ENCODE peak calls at places on chromosome 6, in four cellular contexts. P, C, R and F are unnamed samples.

GRCh38 chr6:51855310-51856082 is 231.9 kb downstream of the PKHD1 start:
- DNase-seq in P (peak), R (peak), C (peak), F (peak)

GRCh38 chr6:129544892-129545612 is 164.9 kb downstream of the ARHGAP18 start:
- DNase-seq in P (no peak), R (no peak), C (no peak), F (no peak)

GRCh38 chr6:52503853-52504777 is 72.7 kb downstream of the TRAM2 start:
- DNase-seq in R (peak), C (peak), P (peak), F (peak)

GRCh38 chr6:18280084-18280483 is 15.8 kb upstream of the DEK start:
- DNase-seq in R (no peak), C (no peak), P (no peak), F (no peak)

GRCh38 chr6:111912904-111913303 is 39.7 kb upstream of the FYN start:
- DNase-seq in P (no peak), R (no peak), C (no peak), F (no peak)

GRCh38 chr6:116405663-116406329 is 35.0 kb downstream of the DSE start:
- DNase-seq in P (no peak), R (no peak), C (no peak), F (peak)

GRCh38 chr6:123515715-123516114 is 121.0 kb downstream of the TRDN start:
- DNase-seq in R (no peak), P (no peak), C (no peak), F (no peak)

GRCh38 chr6:81704700-81705099 is 47.8 kb downstream of the TENT5A start:
- DNase-seq in P (no peak), C (no peak), R (no peak), F (no peak)

GRCh38 chr6:1364791-1365190 is 24.6 kb upstream of the FOXF2 start:
- DNase-seq in C (no peak), R (no peak), P (no peak), F (no peak)

GRCh38 chr6:149921361-149921760 is 1.6 kb downstream of the RAET1G start:
- DNase-seq in R (no peak), P (no peak), C (no peak), F (no peak)

GRCh38 chr6:134090591-134090990 is 38.2 kb upstream of the SLC2A12 start:
- DNase-seq in C (no peak), R (no peak), P (no peak), F (no peak)

GRCh38 chr6:39333626-39334025 is 11.1 kb upstream of the KCNK16 start:
- DNase-seq in P (no peak), R (no peak), C (no peak), F (no peak)

GRCh38 chr6:32108094-32108627 is 977 bp downstream of the TNXB start:
- DNase-seq in C (no peak), R (peak), P (peak), F (peak)

GRCh38 chr6:157964139-157964538 is 17.5 kb upstream of the SYNJ2 start:
- DNase-seq in P (peak), C (no peak), R (no peak), F (peak)

GRCh38 chr6:13534536-13534935 is 39.9 kb upstream of the SIRT5 start:
- DNase-seq in P (no peak), C (no peak), R (no peak), F (no peak)

GRCh38 chr6:143761103-143761502 is 82.0 kb upstream of the LTV1 start:
- DNase-seq in R (no peak), P (no peak), C (no peak), F (no peak)
- TF ChIP-seq RCOR1 in R (no peak), P (no peak), C (no peak), F (no peak)

DNA sequence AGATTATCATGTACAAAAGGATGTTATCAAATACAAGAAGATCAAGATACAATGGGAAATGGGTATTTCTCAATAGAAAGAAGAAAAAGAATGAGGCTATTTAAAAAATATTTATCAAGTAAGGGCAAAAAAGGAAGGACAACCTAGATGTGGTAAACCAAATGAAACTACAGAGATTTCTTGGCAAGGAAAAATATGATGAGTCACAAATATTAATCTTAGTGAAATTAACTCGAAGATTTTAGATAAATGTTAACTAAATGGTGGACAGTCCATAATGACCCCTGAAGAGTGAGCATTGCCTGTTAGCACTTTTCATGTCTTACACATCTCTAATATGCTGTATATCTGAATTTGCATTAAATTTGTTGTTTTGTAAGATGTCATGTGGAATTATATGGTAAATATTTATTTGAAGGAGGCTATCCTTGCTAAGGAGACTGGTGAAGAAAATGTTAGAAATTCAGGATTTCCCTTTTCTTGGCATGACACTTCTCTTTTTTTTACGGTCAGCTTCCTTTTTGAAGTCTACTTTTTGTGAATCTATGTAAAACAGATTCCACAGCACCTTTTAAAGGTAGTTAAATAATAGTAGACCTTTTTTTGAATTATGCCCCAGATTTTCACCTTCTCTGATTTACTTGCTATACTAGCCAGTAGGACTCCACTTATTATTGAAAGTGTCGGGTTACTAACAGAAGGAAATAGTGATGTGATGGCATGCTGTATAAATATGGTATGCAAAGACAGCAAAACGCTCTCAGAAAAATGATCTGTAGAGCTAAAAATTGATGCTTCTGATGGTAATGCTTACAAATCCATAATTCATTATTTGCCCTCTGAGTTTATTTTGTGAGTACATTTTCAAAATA is 120.5 kb downstream of the HIVEP1 start:
- DNase-seq in R (no peak), C (no peak), P (no peak), F (peak)
- TF ChIP-seq RCOR1 in R (no peak), C (no peak), P (no peak), F (no peak)

GRCh38 chr6:132076452-132076851 is 125.3 kb upstream of the CCN2 start:
- DNase-seq in P (no peak), C (no peak), R (no peak), F (no peak)

GRCh38 chr6:132072831-132073230 is 121.7 kb upstream of the CCN2 start:
- DNase-seq in C (no peak), P (no peak), R (no peak), F (no peak)

GRCh38 chr6:132070356-132070755 is 119.2 kb upstream of the CCN2 start:
- DNase-seq in R (no peak), C (no peak), P (no peak), F (no peak)

GRCh38 chr6:132068766-132069165 is 117.6 kb upstream of the CCN2 start:
- DNase-seq in P (no peak), R (no peak), C (no peak), F (peak)

GRCh38 chr6:132072271-132072670 is 121.1 kb upstream of the CCN2 start:
- DNase-seq in R (no peak), C (no peak), P (no peak), F (no peak)
- TF ChIP-seq RCOR1 in R (no peak), C (no peak), P (no peak), F (no peak)

DNA sequence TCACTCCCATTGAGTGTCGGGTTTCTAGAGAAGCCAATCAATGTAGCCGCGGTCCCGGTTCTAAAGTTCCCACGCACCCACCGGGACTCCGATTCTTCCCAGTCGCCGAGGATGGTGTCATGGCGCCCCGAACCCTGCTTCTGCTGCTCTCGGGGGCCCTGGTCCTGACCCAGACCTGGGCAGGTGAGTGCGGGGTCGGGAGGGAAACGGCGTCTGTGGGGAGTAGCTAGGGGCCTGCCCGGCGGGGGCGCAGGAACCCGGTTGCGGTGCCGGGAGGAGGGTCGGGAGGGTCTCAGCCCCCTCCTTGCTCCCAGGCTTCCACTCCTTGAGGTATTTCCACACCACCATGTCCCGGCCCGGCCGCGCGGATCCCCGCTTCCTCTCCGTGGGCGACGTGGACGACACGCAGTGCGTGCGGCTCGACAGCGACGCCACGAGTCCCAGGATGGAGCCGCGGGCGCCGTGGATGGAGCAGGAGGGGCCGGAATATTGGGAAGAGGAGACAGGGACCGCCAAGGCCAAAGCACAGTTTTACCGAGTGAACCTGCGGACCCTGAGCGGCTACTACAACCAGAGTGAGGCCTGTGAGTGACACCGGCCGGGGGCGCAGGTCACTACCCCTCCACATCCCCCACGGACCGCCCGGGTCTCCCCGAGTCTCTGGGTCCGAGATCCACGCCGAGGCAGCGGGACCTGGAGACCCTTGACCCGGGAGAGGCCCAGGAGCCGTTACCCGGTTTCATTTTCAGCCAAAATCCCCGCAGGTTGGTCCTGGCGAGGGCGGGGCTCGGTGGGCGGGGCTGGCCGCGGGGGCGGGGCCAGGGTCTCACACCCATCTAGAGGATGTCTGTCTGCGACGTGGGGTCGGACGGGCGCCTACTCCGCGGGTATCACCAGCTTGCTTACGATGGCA is 35.2 kb upstream of the HLA-G start:
- DNase-seq in C (no peak), R (peak), P (peak), F (no peak)
- TF ChIP-seq RCOR1 in C (no peak), R (no peak), P (no peak), F (no peak)

DNA sequence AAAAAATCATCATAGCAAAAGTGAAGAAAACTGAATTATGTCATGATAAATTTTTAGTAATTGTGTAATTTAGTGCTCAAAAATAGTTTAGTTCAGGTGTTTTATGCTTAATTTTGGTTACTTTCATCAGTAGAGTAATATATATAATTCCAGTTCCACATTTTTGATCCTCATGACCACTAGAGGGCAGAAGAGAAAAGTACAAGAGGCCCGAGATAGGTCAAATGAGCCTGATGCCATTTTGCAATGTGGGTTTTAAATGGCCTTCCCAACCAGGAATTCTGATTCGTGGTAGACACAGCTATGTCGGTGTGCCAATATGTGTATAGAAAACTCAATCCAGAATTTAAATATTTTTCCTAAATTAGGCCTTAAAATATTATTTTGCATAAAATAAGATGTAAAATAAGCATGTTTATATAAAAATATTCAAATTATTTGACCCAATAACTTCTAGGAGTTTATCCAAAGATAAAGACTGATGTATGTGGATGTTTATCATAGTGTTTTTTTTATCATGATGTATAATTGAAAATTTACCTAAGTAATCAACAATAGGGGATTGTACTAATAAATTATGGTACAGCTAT is 159.7 kb upstream of the RPS6KA2 start:
- DNase-seq in P (peak), C (peak), R (peak), F (peak)
- TF ChIP-seq RCOR1 in P (no peak), C (no peak), R (no peak), F (no peak)

GRCh38 chr6:89555751-89556150 is 82.8 kb downstream of the LYRM2 start:
- DNase-seq in R (no peak), P (no peak), C (no peak), F (no peak)
- TF ChIP-seq RCOR1 in R (no peak), P (no peak), C (no peak), F (no peak)

GRCh38 chr6:113073611-113074191 is 726.6 kb downstream of the RFPL4B start:
- DNase-seq in C (no peak), R (no peak), P (no peak), F (peak)
- TF ChIP-seq RCOR1 in C (no peak), R (no peak), P (no peak), F (no peak)

DNA sequence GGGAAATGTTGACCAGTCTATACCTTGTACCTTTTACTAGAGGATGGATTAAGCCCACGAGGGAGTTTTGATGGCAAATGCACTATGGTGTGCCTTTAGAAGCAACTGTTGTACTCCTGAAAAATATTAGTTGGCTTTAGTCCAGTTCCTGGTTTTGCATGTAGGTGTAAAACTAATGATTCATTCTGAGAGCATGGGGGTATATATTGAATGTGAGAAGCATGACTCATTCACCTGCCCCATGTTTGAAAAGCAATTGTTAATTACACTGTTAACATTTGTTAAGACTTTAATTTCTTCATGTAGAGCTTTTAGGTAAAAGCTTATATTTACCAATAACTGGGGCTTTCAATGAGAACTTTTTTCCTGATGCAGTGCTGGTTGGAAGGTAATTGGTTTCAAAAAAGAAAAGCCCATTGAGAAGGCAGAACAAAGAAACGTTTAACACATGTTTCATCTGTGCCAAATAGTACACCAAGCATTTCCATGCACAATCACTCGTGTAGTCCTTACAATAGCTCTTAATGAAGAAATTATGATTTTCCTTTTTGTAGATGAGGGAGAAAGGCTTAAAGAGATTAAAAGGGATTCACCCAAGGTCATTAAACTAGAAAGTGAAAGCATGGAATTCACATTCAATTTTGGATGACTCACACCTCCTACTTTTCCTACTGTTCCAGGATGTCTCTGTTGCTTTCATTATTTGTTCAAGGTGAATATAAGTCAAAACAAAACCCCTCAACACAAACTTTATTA is 134.1 kb downstream of the CCDC170 start:
- DNase-seq in R (no peak), P (no peak), C (no peak), F (no peak)
- TF ChIP-seq RCOR1 in R (no peak), P (no peak), C (no peak), F (no peak)

GRCh38 chr6:43707767-43708166 is 20.2 kb upstream of the MRPS18A start:
- DNase-seq in R (no peak), C (no peak), P (no peak), F (no peak)
- TF ChIP-seq RCOR1 in R (no peak), C (no peak), P (peak), F (no peak)